ENCODE peak calls at places on chromosome 10, in five cellular contexts. L is body of pancreas; R is RWPE1; H is GM20000; K is CD4-positive, alpha-beta T cell. W is an unnamed sample.

GRCh38 chr10:77643795-77644468 is 6.3 kb upstream of the KCNMA1 start:
- DNase-seq in L (peak), R (peak), H (peak), K (no peak), W (no peak)

GRCh38 chr10:3813986-3814831 is 29.2 kb upstream of the KLF6 start:
- DNase-seq in L (no peak), R (no peak), H (no peak), K (no peak), W (no peak)

GRCh38 chr10:1643161-1643910 is 94.0 kb downstream of the ADARB2 start:
- DNase-seq in L (no peak), R (peak), H (peak), K (no peak), W (no peak)

GRCh38 chr10:92880233-92880861 is 32.0 kb downstream of the EXOC6 start:
- DNase-seq in L (no peak), R (peak), H (peak), K (no peak), W (peak)

GRCh38 chr10:35265435-35265834 is 70.9 kb upstream of the CCNY start:
- DNase-seq in L (no peak), R (no peak), H (no peak), K (no peak), W (no peak)

GRCh38 chr10:58291538-58292174 is 22.7 kb downstream of the CISD1 start:
- DNase-seq in L (peak), R (peak), H (peak), K (no peak), W (peak)

GRCh38 chr10:78831457-78831856 is 237.3 kb upstream of the ZMIZ1 start:
- DNase-seq in L (no peak), R (no peak), H (no peak), K (no peak), W (no peak)

GRCh38 chr10:35781643-35782035 is 139.5 kb upstream of the FZD8 start:
- DNase-seq in L (peak), R (no peak), H (no peak), K (no peak), W (no peak)

GRCh38 chr10:3354171-3354570 is 181.6 kb upstream of the PITRM1 start:
- DNase-seq in L (no peak), R (no peak), H (no peak), K (no peak), W (no peak)

GRCh38 chr10:17599089-17599488 is 18.1 kb downstream of the HACD1 start:
- DNase-seq in L (no peak), R (peak), H (no peak), K (no peak), W (no peak)
- TF ChIP-seq CTCF in L (no peak), R (peak), H (no peak), K (no peak), W (peak)

DNA sequence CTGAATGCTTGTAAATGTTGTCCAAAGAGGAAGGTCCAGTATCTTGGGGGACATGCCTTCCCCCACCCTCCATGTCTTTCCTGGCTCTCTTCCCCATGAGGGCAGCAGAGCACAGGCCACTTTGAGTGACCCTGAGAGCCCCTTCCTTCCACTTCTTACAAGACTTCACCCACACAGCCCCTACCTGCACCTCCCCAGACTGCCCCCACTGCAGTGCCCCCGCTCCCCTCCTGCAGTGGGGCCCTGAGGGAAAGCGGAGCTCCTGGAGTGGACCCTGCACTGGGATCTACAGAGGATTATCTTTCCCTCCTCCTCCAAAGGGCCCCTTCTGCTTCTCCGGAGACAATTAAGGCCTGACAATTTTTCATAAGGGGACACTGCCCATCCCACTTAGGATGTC is 326.8 kb downstream of the TCERG1L start:
- DNase-seq in L (no peak), R (no peak), H (no peak), K (no peak), W (no peak)
- TF ChIP-seq CTCF in L (no peak), R (no peak), H (no peak), K (no peak), W (no peak)

GRCh38 chr10:28139138-28139537 is 140.3 kb upstream of the ODAD2 start:
- DNase-seq in L (no peak), R (no peak), H (no peak), K (no peak), W (no peak)

GRCh38 chr10:28130267-28130666 is 131.4 kb upstream of the ODAD2 start:
- DNase-seq in L (no peak), R (peak), H (no peak), K (no peak), W (no peak)

GRCh38 chr10:28137907-28138880 is 139.3 kb upstream of the ODAD2 start:
- DNase-seq in L (no peak), R (no peak), H (no peak), K (no peak), W (no peak)

DNA sequence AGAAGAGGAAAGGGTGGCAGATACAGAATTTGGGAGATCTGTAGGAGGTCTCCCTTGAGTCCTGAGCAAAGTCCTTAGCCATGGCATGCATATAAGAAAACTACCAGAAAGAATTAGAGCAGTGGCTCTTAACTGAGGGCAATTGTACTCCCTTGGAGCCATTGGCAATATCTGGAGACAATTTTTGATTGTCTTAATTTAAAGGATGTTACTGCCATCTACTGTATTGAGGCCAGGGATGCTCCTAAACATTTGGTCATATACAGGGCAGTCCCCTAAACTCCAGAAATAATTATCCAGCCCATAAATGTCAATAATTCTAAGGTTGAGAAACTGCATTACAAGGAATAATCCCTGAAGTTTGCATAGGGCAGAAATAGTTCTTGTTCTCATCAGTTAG is 136.4 kb upstream of the ODAD2 start:
- DNase-seq in L (no peak), R (no peak), H (no peak), K (no peak), W (no peak)
- TF ChIP-seq CTCF in L (no peak), R (no peak), H (no peak), K (no peak), W (no peak)

GRCh38 chr10:19812976-19813375 is 3.3 kb upstream of the PLXDC2 start:
- DNase-seq in L (no peak), R (no peak), H (no peak), K (no peak), W (no peak)

GRCh38 chr10:19815036-19815435 is 1.2 kb upstream of the PLXDC2 start:
- DNase-seq in L (no peak), R (no peak), H (no peak), K (no peak), W (no peak)

GRCh38 chr10:19815478-19816419 is 483 bp upstream of the PLXDC2 start:
- DNase-seq in L (peak), R (no peak), H (peak), K (no peak), W (no peak)

GRCh38 chr10:19809481-19809880 is 6.8 kb upstream of the PLXDC2 start:
- DNase-seq in L (no peak), R (no peak), H (no peak), K (no peak), W (no peak)

GRCh38 chr10:19811517-19811916 is 4.7 kb upstream of the PLXDC2 start:
- DNase-seq in L (no peak), R (no peak), H (no peak), K (no peak), W (no peak)
- TF ChIP-seq CTCF in L (no peak), R (peak), H (no peak), K (no peak), W (no peak)

GRCh38 chr10:123865880-123866279 is 25.7 kb downstream of the CPXM2 start:
- DNase-seq in L (no peak), R (no peak), H (no peak), K (no peak), W (no peak)
- TF ChIP-seq CTCF in L (no peak), R (no peak), H (no peak), K (no peak), W (no peak)

GRCh38 chr10:124152781-124153600 is 59.6 kb upstream of the CHST15 start:
- DNase-seq in L (peak), R (peak), H (peak), K (peak), W (peak)
- TF ChIP-seq CTCF in L (no peak), R (no peak), H (no peak), K (no peak), W (no peak)

GRCh38 chr10:21337171-21337792 is 188.2 kb downstream of the SKIDA1 start:
- DNase-seq in L (no peak), R (no peak), H (no peak), K (no peak), W (no peak)
- TF ChIP-seq CTCF in L (no peak), R (no peak), H (no peak), K (no peak), W (no peak)

GRCh38 chr10:33129181-33129928 is 171.3 kb upstream of the ITGB1 start:
- DNase-seq in L (no peak), R (peak), H (no peak), K (no peak), W (no peak)

GRCh38 chr10:33129987-33130386 is 172.0 kb upstream of the ITGB1 start:
- DNase-seq in L (peak), R (no peak), H (no peak), K (no peak), W (no peak)

GRCh38 chr10:33133557-33133956 is 175.5 kb upstream of the ITGB1 start:
- DNase-seq in L (no peak), R (no peak), H (no peak), K (no peak), W (no peak)

GRCh38 chr10:33134011-33134751 is 176.2 kb upstream of the ITGB1 start:
- DNase-seq in L (peak), R (peak), H (no peak), K (peak), W (no peak)

GRCh38 chr10:33132626-33133025 is 174.6 kb upstream of the ITGB1 start:
- DNase-seq in L (no peak), R (no peak), H (no peak), K (peak), W (no peak)
- TF ChIP-seq CTCF in L (no peak), R (no peak), H (no peak), K (peak), W (peak)

GRCh38 chr10:69866688-69867461 is 65.2 kb downstream of the COL13A1 start:
- DNase-seq in L (no peak), R (no peak), H (no peak), K (no peak), W (no peak)
- TF ChIP-seq CTCF in L (no peak), R (no peak), H (no peak), K (no peak), W (no peak)